ENCODE peak calls at places on chromosomes 2 and 18, in eight cellular contexts. W is HCT116, P is OCI-LY7, N is astrocyte of the spinal cord, Y is A549, R is mucosa of descending colon, U is PC-3, A is cardiac fibroblast. D is an unnamed sample.

GRCh38 chr2:149423633-149424032 is 93.2 kb downstream of the LYPD6 start:
- DNase-seq in W (no peak), P (no peak), N (no peak), Y (no peak), R (no peak), U (no peak), A (no peak), D (no peak)

GRCh38 chr2:124024491-124025348 is at the start of gene CNTNAP5:
- DNase-seq in W (no peak), P (no peak), N (peak), Y (no peak), R (no peak), U (no peak), A (peak), D (peak)

GRCh38 chr18:74608681-74609080 is 11.0 kb downstream of the ZNF407 start:
- DNase-seq in W (no peak), P (no peak), N (no peak), Y (no peak), R (no peak), U (no peak), A (no peak), D (peak)

GRCh38 chr2:78699696-78700095 is 325.8 kb upstream of the REG3G start:
- DNase-seq in W (no peak), P (no peak), N (no peak), Y (no peak), R (no peak), U (no peak), A (no peak), D (no peak)

GRCh38 chr2:169077674-169078240 is 8.4 kb downstream of the DHRS9 start:
- DNase-seq in W (no peak), P (no peak), N (no peak), Y (no peak), R (no peak), U (no peak), A (peak), D (no peak)

GRCh38 chr2:204885747-204886146 is 340.5 kb downstream of the PARD3B start:
- DNase-seq in W (no peak), P (no peak), N (no peak), Y (no peak), R (no peak), U (no peak), A (peak), D (no peak)

GRCh38 chr2:235024951-235025773 is 73.3 kb downstream of the SH3BP4 start:
- DNase-seq in W (no peak), P (no peak), N (peak), Y (no peak), R (no peak), U (no peak), A (no peak), D (peak)

GRCh38 chr2:40213616-40214015 is 238.3 kb downstream of the SLC8A1 start:
- DNase-seq in W (no peak), P (no peak), N (no peak), Y (no peak), R (no peak), U (no peak), A (no peak), D (no peak)

GRCh38 chr2:212528106-212528856 is 10.3 kb downstream of the ERBB4 start:
- DNase-seq in W (no peak), P (no peak), N (no peak), Y (no peak), R (no peak), U (peak), A (no peak), D (no peak)

GRCh38 chr18:64134044-64134757 is 14.7 kb downstream of the LINC00305 start:
- DNase-seq in W (no peak), P (no peak), N (peak), Y (peak), R (no peak), U (peak), A (no peak), D (no peak)

GRCh38 chr2:167196461-167197252 is 308.4 kb downstream of the XIRP2 start:
- DNase-seq in W (no peak), P (no peak), N (peak), Y (no peak), R (no peak), U (peak), A (peak), D (no peak)

GRCh38 chr2:47058061-47058931 is 96.8 kb downstream of the STPG4 start:
- DNase-seq in W (no peak), P (no peak), N (peak), Y (no peak), R (no peak), U (no peak), A (peak), D (peak)

GRCh38 chr2:61575447-61575859 is 37.3 kb upstream of the XPO1 start:
- DNase-seq in W (no peak), P (peak), N (no peak), Y (no peak), R (no peak), U (no peak), A (no peak), D (no peak)

DNA sequence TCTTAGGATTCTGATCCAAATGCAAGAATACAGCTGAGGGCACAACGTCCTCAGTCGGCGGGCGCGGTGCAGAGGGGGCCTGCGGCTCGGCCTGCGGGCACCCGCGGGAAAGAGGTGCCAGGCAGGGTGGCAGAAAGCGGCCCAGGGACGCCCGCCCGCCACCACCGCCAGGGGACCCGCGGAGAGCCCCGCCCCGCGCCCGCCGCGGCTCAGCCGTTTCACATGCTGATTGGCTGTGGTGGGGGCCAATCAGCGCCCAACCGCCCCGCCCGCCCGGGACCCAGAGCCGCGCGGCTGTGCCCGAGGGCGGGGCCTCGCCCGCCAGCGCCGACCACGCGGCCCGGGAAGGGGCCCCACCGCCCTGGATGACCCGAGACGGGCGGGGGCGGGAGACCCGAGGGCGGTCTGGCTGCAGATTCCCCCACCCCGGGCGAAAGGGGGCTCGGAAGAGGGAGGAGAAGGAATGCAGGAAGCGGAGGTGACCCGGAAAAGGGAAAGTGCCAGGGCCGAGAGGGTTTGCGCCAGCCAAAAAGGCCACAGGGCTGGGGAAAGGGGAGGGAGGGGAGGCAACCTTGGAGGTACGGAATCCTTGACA is 8.0 kb downstream of the IRS1 start:
- DNase-seq in W (no peak), P (peak), N (peak), Y (peak), R (peak), U (peak), A (peak), D (peak)
- TF ChIP-seq CTCF in W (no peak), P (peak), N (peak), Y (no peak), R (peak), U (peak), A (peak), D (peak)

DNA sequence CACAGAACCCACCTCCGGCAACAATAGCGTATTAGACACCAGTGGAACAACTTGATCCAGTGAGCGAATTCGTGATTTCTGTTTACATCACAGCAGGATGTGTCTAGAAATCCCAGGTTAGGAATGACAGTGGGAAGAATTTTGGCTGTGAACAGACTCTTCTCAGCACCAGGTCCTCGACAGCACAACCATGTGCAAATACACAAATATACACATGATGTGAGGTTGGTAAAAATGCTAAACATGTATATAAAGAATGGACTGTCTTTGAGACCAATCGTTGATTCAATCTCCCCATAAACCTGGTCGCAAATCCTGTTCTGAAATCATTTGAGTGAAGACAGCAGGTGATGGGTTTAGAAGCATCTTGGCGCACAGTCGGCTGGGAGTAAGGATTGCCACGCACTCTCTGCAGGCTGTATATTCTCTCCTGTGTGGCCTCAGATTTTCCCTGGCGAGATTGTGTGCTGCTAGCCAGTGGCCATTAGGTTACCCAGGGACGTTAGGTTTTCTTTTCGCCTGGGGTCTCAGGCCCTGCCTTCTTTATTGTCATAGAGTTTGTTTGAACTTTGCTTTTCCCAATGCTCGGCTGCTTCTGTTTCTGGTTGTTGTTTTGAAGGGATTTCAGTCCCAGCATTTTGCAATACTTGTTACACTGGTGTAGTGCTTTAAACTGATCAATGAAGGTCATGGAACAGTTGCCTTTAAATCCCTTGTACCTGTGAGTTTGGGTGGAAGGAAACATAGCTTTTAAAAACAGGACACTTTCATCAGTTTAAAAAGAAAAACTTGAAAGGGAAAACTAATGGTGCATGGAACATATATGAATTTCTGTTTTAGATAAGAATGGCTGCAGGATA is 147.3 kb downstream of the ALPK2 start:
- DNase-seq in W (no peak), P (no peak), N (no peak), Y (no peak), R (no peak), U (no peak), A (no peak), D (no peak)
- H3K4me3 ChIP-seq in W (no peak), P (no peak), N (no peak), Y (no peak), R (no peak), U (no peak), A (no peak), D (no peak)

DNA sequence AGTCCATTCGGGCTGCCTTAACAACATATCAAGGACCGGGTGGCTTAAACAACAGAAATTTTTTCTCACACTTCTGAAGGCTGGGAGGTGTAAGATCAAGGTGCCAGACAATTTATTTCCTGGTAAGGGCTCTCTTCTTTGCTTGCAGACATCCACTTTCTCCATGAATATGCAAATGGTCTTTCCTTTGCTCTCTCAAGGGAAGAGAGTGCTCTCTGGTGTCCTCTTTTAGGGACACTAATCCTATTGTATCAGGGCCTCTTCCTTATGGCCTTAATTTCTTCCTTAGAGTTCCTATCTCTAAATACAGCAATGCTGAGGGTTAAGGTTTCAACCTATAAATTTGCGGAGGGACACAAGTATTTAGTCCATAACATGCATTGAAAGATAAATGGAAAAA is 770.8 kb downstream of the DSC3 start:
- DNase-seq in W (no peak), P (no peak), N (no peak), Y (no peak), R (no peak), U (peak), A (no peak), D (no peak)
- TF ChIP-seq CTCF in W (no peak), P (no peak), N (no peak), Y (no peak), R (no peak), U (peak), A (no peak), D (no peak)

DNA sequence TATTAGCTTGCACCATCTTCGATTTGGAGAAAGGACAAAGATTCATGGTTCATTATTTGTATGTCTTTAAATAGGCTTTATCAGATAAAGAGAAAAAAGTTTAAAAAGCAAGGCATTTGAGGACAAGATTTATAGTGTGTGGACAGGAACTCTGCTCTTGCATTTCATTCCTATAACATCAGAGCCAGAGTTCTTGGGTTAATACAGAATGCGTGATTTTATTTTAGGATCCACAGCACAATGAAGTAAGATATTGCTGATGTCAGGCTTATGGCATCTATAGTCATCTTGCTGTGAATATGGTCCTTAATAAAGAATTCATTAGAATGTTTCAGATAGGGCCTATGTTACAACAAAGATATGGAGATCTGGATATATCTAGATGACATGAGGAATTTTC is 19.7 kb downstream of the RASGRP3 start:
- DNase-seq in W (no peak), P (no peak), N (peak), Y (no peak), R (no peak), U (no peak), A (no peak), D (peak)
- H3K4me3 ChIP-seq in W (no peak), P (no peak), N (no peak), Y (no peak), R (no peak), U (no peak), A (no peak), D (no peak)

DNA sequence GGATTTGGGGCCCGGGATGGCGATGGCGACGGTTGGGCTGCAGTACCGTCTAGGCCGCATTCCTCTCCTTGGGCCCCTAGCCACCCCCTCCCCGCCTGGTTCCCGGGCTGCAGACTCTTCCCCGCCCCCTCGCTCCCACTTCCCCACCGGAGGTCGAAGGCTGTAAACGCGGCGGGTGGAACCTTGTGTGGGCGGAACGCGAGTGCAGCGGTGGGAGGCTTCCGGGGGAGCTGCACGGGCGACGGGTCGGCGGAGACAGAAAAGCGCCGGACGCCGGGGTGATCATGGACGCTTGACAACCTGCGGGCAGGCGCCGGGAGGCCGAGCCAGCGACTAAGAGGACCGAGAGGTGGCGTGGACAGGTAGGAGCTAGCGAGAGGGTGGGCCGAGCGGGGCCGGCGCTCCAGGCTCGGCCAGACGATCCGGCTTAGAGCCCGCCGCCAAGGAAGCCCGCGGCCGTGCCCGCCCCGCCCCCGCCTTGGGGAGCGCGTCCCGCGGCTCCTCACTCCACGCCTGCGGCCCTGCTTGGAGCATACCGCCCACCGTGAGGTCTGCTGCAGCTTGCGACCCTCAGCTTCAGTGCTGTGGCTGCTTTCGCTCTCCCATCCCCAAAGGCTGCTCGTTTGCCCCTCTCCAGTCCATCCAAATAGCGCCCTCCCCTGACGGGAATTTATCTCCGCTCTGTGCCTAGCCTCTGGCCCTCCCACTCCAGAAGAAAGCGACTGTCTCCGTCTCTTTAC is at the start of gene COPS7B:
- DNase-seq in W (peak), P (peak), N (peak), Y (peak), R (peak), U (peak), A (peak), D (peak)
- TF ChIP-seq CTCF in W (peak), P (peak), N (peak), Y (peak), R (no peak), U (peak), A (peak), D (peak)

D was measured in foreskin fibroblast.